ENCODE peak calls at places on chromosomes 4 and X, in seven cellular contexts. L, X, R, K, V, N and C are unnamed samples.

GRCh38 chr4:89838005-89838404 is 1.0 kb upstream of the SNCA start:
- DNase-seq in L (no peak), X (no peak), R (no peak), K (no peak), V (peak), N (no peak), C (no peak)

GRCh38 chrX:119236599-119237525 is 777 bp downstream of the PGRMC1 start:
- DNase-seq in L (no peak), X (peak), R (no peak), K (peak), V (peak), N (peak), C (peak)

GRCh38 chrX:71659959-71660358 is 7.4 kb upstream of the LOC101059915 start:
- DNase-seq in L (no peak), X (no peak), R (no peak), K (no peak), V (no peak), N (no peak), C (no peak)

GRCh38 chr4:4696521-4696920 is 154.7 kb upstream of the STX18 start:
- DNase-seq in L (no peak), X (no peak), R (no peak), K (no peak), V (no peak), N (no peak), C (no peak)

GRCh38 chr4:77950204-77950603 is 87.6 kb downstream of the MRPL1 start:
- DNase-seq in L (no peak), X (no peak), R (no peak), K (peak), V (no peak), N (no peak), C (no peak)

GRCh38 chrX:1468250-1468772 is 15.6 kb upstream of the ASMTL start:
- DNase-seq in L (no peak), X (peak), R (no peak), K (peak), V (peak), N (no peak), C (no peak)

GRCh38 chr4:155017426-155017825 is 191.0 kb upstream of the NPY2R start:
- DNase-seq in L (no peak), X (no peak), R (no peak), K (no peak), V (no peak), N (no peak), C (no peak)

GRCh38 chr4:17447675-17448298 is 64.1 kb downstream of the QDPR start:
- DNase-seq in L (peak), X (peak), R (no peak), K (peak), V (peak), N (peak), C (peak)

GRCh38 chrX:154356596-154356995 is 17.8 kb downstream of the FLNA start:
- DNase-seq in L (no peak), X (no peak), R (no peak), K (no peak), V (no peak), N (no peak), C (no peak)

GRCh38 chr4:176549161-176549865 is 229.5 kb downstream of the SPCS3 start:
- DNase-seq in L (no peak), X (no peak), R (no peak), K (peak), V (peak), N (no peak), C (no peak)

GRCh38 chr4:38581708-38582107 is 82.3 kb upstream of the KLF3 start:
- DNase-seq in L (no peak), X (no peak), R (no peak), K (no peak), V (no peak), N (no peak), C (no peak)

GRCh38 chr4:42703776-42704175 is 46.9 kb upstream of the ATP8A1 start:
- DNase-seq in L (no peak), X (no peak), R (no peak), K (no peak), V (no peak), N (no peak), C (no peak)

GRCh38 chrX:110006826-110007375 is 4.0 kb downstream of the TMEM164 start:
- DNase-seq in L (no peak), X (no peak), R (no peak), K (peak), V (no peak), N (peak), C (no peak)

GRCh38 chr4:11748169-11748872 is 319.6 kb upstream of the HS3ST1 start:
- DNase-seq in L (peak), X (peak), R (no peak), K (peak), V (no peak), N (no peak), C (peak)

GRCh38 chrX:45347877-45348675 is 147.4 kb upstream of the DIPK2B start:
- DNase-seq in L (no peak), X (no peak), R (no peak), K (no peak), V (peak), N (no peak), C (no peak)

GRCh38 chr4:68175562-68176155 is 46.0 kb upstream of the TMPRSS11F start:
- DNase-seq in L (peak), X (peak), R (no peak), K (peak), V (peak), N (peak), C (peak)

GRCh38 chr4:137521053-137521452 is 11.2 kb downstream of the PCDH18 start:
- DNase-seq in L (no peak), X (no peak), R (no peak), K (no peak), V (no peak), N (no peak), C (no peak)

GRCh38 chr4:121113680-121114079 is 41.3 kb upstream of the NDNF start:
- DNase-seq in L (no peak), X (no peak), R (no peak), K (no peak), V (no peak), N (no peak), C (no peak)

GRCh38 chr4:5708171-5708828 is at the start of gene EVC2:
- DNase-seq in L (no peak), X (no peak), R (no peak), K (peak), V (peak), N (peak), C (no peak)

GRCh38 chr4:17504081-17504480 is 7.8 kb downstream of the QDPR start:
- DNase-seq in L (no peak), X (no peak), R (no peak), K (no peak), V (no peak), N (no peak), C (no peak)

GRCh38 chr4:6969826-6970800 is 60.5 kb downstream of the TBC1D14 start:
- DNase-seq in L (no peak), X (no peak), R (no peak), K (no peak), V (no peak), N (no peak), C (no peak)

GRCh38 chr4:156946508-156947197 is 24.9 kb downstream of the PDGFC start:
- DNase-seq in L (peak), X (no peak), R (no peak), K (peak), V (peak), N (no peak), C (peak)

GRCh38 chrX:2348225-2348624 is 152.6 kb downstream of the DHRSX start:
- DNase-seq in L (no peak), X (no peak), R (no peak), K (no peak), V (no peak), N (no peak), C (no peak)

GRCh38 chr4:148162554-148162953 is 279.7 kb downstream of the NR3C2 start:
- DNase-seq in L (no peak), X (no peak), R (no peak), K (no peak), V (no peak), N (no peak), C (no peak)

GRCh38 chr4:185685804-185686203 is 126.2 kb downstream of the SORBS2 start:
- DNase-seq in L (no peak), X (no peak), R (no peak), K (no peak), V (peak), N (no peak), C (no peak)

GRCh38 chr4:173777421-173777820 is 247.4 kb upstream of the HAND2 start:
- DNase-seq in L (no peak), X (no peak), R (no peak), K (no peak), V (no peak), N (no peak), C (no peak)

GRCh38 chr4:101911616-101912015 is 121.1 kb downstream of the BANK1 start:
- DNase-seq in L (no peak), X (no peak), R (no peak), K (no peak), V (no peak), N (no peak), C (no peak)

GRCh38 chr4:94256144-94256783 is 48.6 kb downstream of the SMARCAD1 start:
- DNase-seq in L (no peak), X (no peak), R (no peak), K (no peak), V (no peak), N (no peak), C (no peak)

GRCh38 chr4:123443401-123444297 is 47.1 kb downstream of the SPRY1 start:
- DNase-seq in L (peak), X (no peak), R (no peak), K (no peak), V (no peak), N (no peak), C (no peak)